ENCODE peak calls at places on chromosomes 11 and 22, in eight cellular contexts. H is cardiac muscle cell; O is hippocampal formation; E is thoracic aorta; Q is HS-5; S is stimulated activated CD4-positive, alpha-beta T cell treated with anti-CD3 and anti-CD28 coated beads, Interleukin-12 subunit alpha, Interleukin-12 subunit beta, amount 100 ng/mL, for 24 hours; M is sciatic nerve; K is HTR-8/SVneo. X is an unnamed sample.

GRCh38 chr22:24325105-24325757 is 54.6 kb downstream of the SPECC1L start:
- DNase-seq in S (no peak), E (no peak), H (peak; percentile 91), O (no peak), Q (no peak), K (peak; percentile 59), M (no peak), X (no peak)

GRCh38 chr11:28976012-28976800 is 868.0 kb downstream of the METTL15 start:
- DNase-seq in Q (no peak), M (no peak), K (no peak), H (no peak), S (no peak), O (no peak), E (no peak), X (no peak)

GRCh38 chr11:129410561-129410960 is 34.9 kb downstream of the BARX2 start:
- DNase-seq in H (no peak), K (no peak), E (no peak), Q (no peak), S (no peak), O (no peak), M (no peak), X (no peak)

GRCh38 chr11:122642472-122642922 is 13.0 kb upstream of the UBASH3B start:
- DNase-seq in O (no peak), E (no peak), Q (peak; percentile 85), M (no peak), H (peak; percentile 69), S (no peak), K (peak; percentile 86), X (no peak)

GRCh38 chr11:10450451-10451398 is 4.3 kb upstream of the AMPD3 start:
- DNase-seq in O (peak; percentile 67), H (peak; percentile 41), S (peak; percentile 38), K (no peak), Q (no peak), M (no peak), E (no peak), X (no peak)

GRCh38 chr11:110003426-110003825 is 89.8 kb upstream of the ZC3H12C start:
- DNase-seq in H (no peak), S (no peak), K (no peak), Q (no peak), M (no peak), O (no peak), E (no peak), X (no peak)

GRCh38 chr11:125892071-125892470 is 4.6 kb downstream of the HYLS1 start:
- DNase-seq in K (no peak), H (no peak), Q (peak; percentile 29), S (no peak), O (no peak), E (no peak), M (no peak), X (no peak)

GRCh38 chr11:12048936-12049790 is 40.7 kb upstream of the DKK3 start:
- DNase-seq in O (no peak), Q (no peak), S (no peak), M (no peak), E (no peak), H (peak; percentile 39), K (no peak), X (no peak)

GRCh38 chr22:36253523-36254490 is 874 bp downstream of the APOL1 start:
- DNase-seq in H (peak; percentile 55), S (no peak), Q (no peak), E (no peak), O (no peak), M (peak; percentile 76), K (no peak), X (no peak)

GRCh38 chr22:44451016-44451415 is 47.0 kb downstream of the RTL6 start:
- DNase-seq in S (no peak), E (no peak), M (peak; percentile 32), Q (no peak), H (no peak), K (no peak), O (no peak), X (peak; percentile 43)

GRCh38 chr22:49672013-49672516 is 155.6 kb downstream of the BRD1 start:
- DNase-seq in M (peak; percentile 27), H (no peak), S (no peak), E (no peak), Q (no peak), O (no peak), K (no peak), X (no peak)

GRCh38 chr11:15636520-15637065 is 521.9 kb downstream of the INSC start:
- DNase-seq in K (no peak), H (no peak), E (no peak), Q (no peak), S (no peak), M (no peak), O (no peak), X (no peak)

GRCh38 chr11:126359431-126360048 is 4.1 kb downstream of the ST3GAL4 start:
- DNase-seq in K (no peak), Q (no peak), S (no peak), H (peak; percentile 86), E (no peak), M (peak; percentile 91), O (peak; percentile 56), X (no peak)

GRCh38 chr11:794766-795637 is 3.1 kb downstream of the SLC25A22 start:
- DNase-seq in O (no peak), E (no peak), K (no peak), H (no peak), M (no peak), Q (no peak), S (no peak), X (no peak)

GRCh38 chr22:33923660-33924246 is 3.5 kb upstream of the LARGE1 start:
- DNase-seq in K (peak; percentile 3), O (peak; percentile 31), E (peak; percentile 16), S (peak; percentile 11), H (peak; percentile 82), M (peak; percentile 73), Q (no peak), X (peak; percentile 80)

GRCh38 chr11:86124251-86125233 is 55.7 kb upstream of the PICALM start:
- DNase-seq in O (no peak), H (no peak), E (no peak), K (no peak), S (no peak), Q (no peak), M (no peak), X (no peak)

GRCh38 chr22:19207902-19208283 is 29.4 kb upstream of the SLC25A1 start:
- DNase-seq in H (no peak), M (no peak), S (no peak), K (no peak), O (no peak), Q (no peak), E (no peak), X (no peak)

GRCh38 chr11:1834132-1834610 is 619 bp upstream of the SYT8 start:
- DNase-seq in E (no peak), H (no peak), Q (no peak), M (no peak), K (no peak), O (no peak), S (no peak), X (no peak)

GRCh38 chr11:127618721-127619120 is 618.2 kb upstream of the KIRREL3 start:
- DNase-seq in E (no peak), Q (no peak), S (no peak), M (no peak), K (no peak), O (no peak), H (no peak), X (no peak)

GRCh38 chr11:5891216-5891800 is 1.7 kb upstream of the OR52E5 start:
- DNase-seq in K (no peak), H (peak; percentile 15), Q (peak; percentile 4), O (no peak), S (no peak), E (no peak), M (no peak), X (no peak)

GRCh38 chr11:75639752-75640151 is 29.1 kb downstream of the MAP6 start:
- DNase-seq in H (peak; percentile 80), S (no peak), K (no peak), E (peak; percentile 22), Q (no peak), M (peak; percentile 83), O (peak; percentile 83), X (peak; percentile 26)

GRCh38 chr11:2801711-2802388 is 83.7 kb downstream of the CDKN1C start:
- DNase-seq in O (no peak), E (no peak), H (no peak), Q (no peak), M (peak; percentile 53), K (no peak), S (no peak), X (peak; percentile 41)

GRCh38 chr11:73270855-73271477 is 1.2 kb upstream of the P2RY6 start:
- DNase-seq in K (no peak), O (no peak), E (no peak), S (no peak), H (no peak), Q (no peak), M (peak; percentile 42), X (no peak)

GRCh38 chr22:47168441-47168840 is 406.0 kb downstream of the TBC1D22A start:
- DNase-seq in K (no peak), E (no peak), M (peak; percentile 21), O (no peak), Q (no peak), S (no peak), H (no peak), X (peak; percentile 31)

GRCh38 chr11:111975076-111975806 is 38.1 kb downstream of the DIXDC1 start:
- DNase-seq in H (no peak), Q (no peak), M (no peak), S (no peak), E (no peak), O (peak; percentile 33), K (no peak), X (no peak)

GRCh38 chr11:106473089-106473722 is 395.7 kb downstream of the AASDHPPT start:
- DNase-seq in H (peak; percentile 51), K (no peak), S (no peak), Q (peak; percentile 77), O (no peak), E (no peak), M (no peak), X (no peak)

GRCh38 chr11:69999721-70000120 is 78.4 kb upstream of the ANO1 start:
- DNase-seq in E (no peak), O (no peak), Q (no peak), S (no peak), M (no peak), H (no peak), K (no peak), X (no peak)

GRCh38 chr11:665707-666281 is 28.7 kb downstream of the DRD4 start:
- DNase-seq in O (no peak), E (no peak), H (peak; percentile 45), S (no peak), M (no peak), Q (no peak), K (no peak), X (no peak)

GRCh38 chr11:80613630-80614029 is 1172.8 kb upstream of the TENM4 start:
- DNase-seq in K (no peak), S (no peak), O (no peak), Q (no peak), M (no peak), E (no peak), H (no peak), X (no peak)

X was measured in ascending aorta.